ENCODE peak calls at places on chromosomes 16 and 17, in six cellular contexts. L is Caco-2; A is CD8-positive, alpha-beta memory T cell; H is H9; G is H1; N is upper lobe of right lung. T is an unnamed sample. For H3K9me3, the result is how much of the 10 kb centered on the place peaks cover.

GRCh38 chr16:87581867-87582220 is 20.5 kb upstream of the JPH3 start:
- DNase-seq in L (peak), A (no peak), H (no peak), G (no peak), N (no peak), T (no peak)

GRCh38 chr16:11253009-11253994 is 2.7 kb downstream of the SOCS1 start:
- DNase-seq in L (no peak), A (peak), H (no peak), G (no peak), N (no peak), T (peak)

GRCh38 chr17:81471804-81472456 is 40.7 kb downstream of the ACTG1 start:
- DNase-seq in L (peak), A (no peak), H (peak), G (no peak), N (no peak), T (no peak)

GRCh38 chr17:78923660-78924453 is 1.3 kb downstream of the TIMP2 start:
- DNase-seq in L (peak), A (peak), H (peak), G (peak), N (peak), T (peak)

GRCh38 chr17:8087075-8087941 is at the start of gene ALOX12B:
- DNase-seq in L (no peak), A (no peak), H (no peak), G (no peak), N (no peak), T (no peak)

GRCh38 chr17:64938925-64939474 is 19.7 kb upstream of the LRRC37A3 start:
- DNase-seq in L (peak), A (peak), H (peak), G (peak), N (peak), T (peak)

GRCh38 chr17:39919087-39919683 is 750 bp upstream of the GSDMB start:
- DNase-seq in L (no peak), A (no peak), H (no peak), G (no peak), N (peak), T (no peak)

GRCh38 chr16:66717112-66717675 is 20.7 kb upstream of the CMTM4 start:
- DNase-seq in L (peak), A (no peak), H (peak), G (no peak), N (no peak), T (no peak)

GRCh38 chr16:17921357-17921978 is 415.1 kb downstream of the NPIPA8 start:
- DNase-seq in L (peak), A (peak), H (peak), G (peak), N (no peak), T (peak)

GRCh38 chr16:56866955-56867830 is 2.2 kb downstream of the SLC12A3 start:
- DNase-seq in L (peak), A (peak), H (no peak), G (peak), N (no peak), T (no peak)

GRCh38 chr17:82274134-82275020 is 877 bp upstream of the CSNK1D start:
- DNase-seq in L (no peak), A (no peak), H (no peak), G (no peak), N (no peak), T (no peak)

GRCh38 chr16:102060-102855 is 24.2 kb downstream of the MPG start:
- DNase-seq in L (no peak), A (no peak), H (no peak), G (no peak), N (no peak), T (no peak)

GRCh38 chr16:27193300-27193990 is 9.9 kb upstream of the KDM8 start:
- DNase-seq in L (no peak), A (no peak), H (no peak), G (no peak), N (no peak), T (no peak)

GRCh38 chr17:7218166-7218565 is 1.5 kb downstream of the DLG4 start:
- DNase-seq in L (no peak), A (no peak), H (no peak), G (no peak), N (no peak), T (no peak)

DNA sequence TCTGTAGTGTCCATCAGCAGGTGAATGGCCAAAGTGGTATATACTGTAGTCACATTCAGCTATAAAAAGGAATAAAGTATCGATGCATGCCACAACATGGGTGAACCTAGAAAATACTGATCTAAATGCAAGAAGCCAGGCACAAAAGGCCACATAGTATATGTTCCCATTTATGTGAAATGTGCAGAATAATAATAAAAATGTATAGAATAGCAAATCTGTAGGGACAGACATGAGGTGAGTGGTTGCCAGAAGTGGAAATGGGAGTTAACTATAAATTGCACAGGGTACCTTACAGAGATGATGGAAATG is 23.1 kb downstream of the DBNDD1 start:
- DNase-seq in L (no peak), A (no peak), H (no peak), G (no peak), N (no peak), T (no peak)
- H3K9me3 ChIP-seq in L (under half), A (under half), H (under half), G (under half), N (under half), T (under half)

GRCh38 chr17:52930145-52930544 is 771.6 kb upstream of the CA10 start:
- DNase-seq in L (no peak), A (no peak), H (no peak), G (no peak), N (no peak), T (no peak)
- H3K9me3 ChIP-seq in L (under half), A (under half), H (under half), G (under half), N (under half), T (under half)

DNA sequence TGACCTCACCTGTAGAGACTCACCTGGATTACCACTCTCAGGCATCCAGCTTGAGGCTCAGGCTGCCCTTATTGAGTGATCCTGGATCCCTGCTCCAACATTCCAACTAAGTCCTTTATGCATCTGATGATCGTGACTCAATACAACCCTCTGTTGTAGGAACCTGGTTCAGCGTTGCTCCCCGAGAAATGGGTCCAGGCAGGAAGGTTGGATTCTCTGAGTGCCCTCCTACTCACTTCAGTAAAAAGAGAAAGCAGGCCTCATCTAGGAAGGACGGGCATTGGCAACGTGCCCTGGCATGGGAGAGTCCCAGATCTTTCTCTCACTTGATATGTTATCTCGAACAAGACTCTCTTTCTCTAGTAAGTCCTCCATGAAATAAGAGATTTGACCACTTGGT is at the start of gene OR3A1:
- DNase-seq in L (no peak), A (no peak), H (no peak), G (no peak), N (no peak), T (no peak)
- H3K9me3 ChIP-seq in L (under half), A (under half), H (under half), G (under half), N (under half), T (under half)

DNA sequence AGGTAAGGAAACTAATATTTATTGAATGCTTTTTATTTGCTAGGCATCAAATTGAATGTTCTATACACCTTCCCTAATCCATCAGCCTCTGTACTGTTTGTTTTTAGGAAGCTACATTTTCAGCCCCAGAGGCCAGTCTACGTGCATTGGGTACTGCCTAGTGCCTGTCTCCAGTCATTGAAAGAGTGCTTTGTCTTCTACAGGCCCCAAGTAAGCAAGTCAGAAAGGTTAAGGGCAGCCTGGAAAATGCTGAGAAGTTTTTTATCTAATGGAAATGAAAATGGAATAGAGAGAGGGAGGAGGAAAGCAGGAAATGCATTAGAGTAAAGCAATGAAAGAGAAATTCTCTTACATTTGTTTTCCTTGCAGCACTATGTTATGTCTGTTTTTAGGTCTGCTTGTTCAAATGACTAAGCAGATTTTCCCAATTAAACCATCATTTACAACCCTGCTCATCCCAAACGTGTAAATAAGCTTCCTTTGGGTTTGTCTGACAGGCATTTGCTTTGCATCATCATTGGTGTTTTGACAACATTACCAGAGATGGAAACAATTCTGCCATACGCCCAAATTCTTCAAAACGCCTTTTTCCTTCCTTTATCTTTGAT is 116.0 kb upstream of the GOT2 start:
- DNase-seq in L (no peak), A (no peak), H (no peak), G (no peak), N (no peak), T (no peak)
- H3K9me3 ChIP-seq in L (under half), A (under half), H (under half), G (under half), N (under half), T (under half)